ENCODE peak calls at places on chromosomes 1 and 21, in six cellular contexts. N, S, R, M, B and T are unnamed samples.

GRCh38 chr1:244077473-244078220 is 26.6 kb downstream of the ZBTB18 start:
- DNase-seq in M (no peak), B (no peak), S (no peak), N (no peak), R (no peak), T (no peak)

GRCh38 chr1:241265428-241265827 is 91.6 kb downstream of the RGS7 start:
- DNase-seq in N (no peak), B (no peak), M (no peak), S (no peak), R (no peak), T (peak)

GRCh38 chr21:35203093-35204021 is 154.3 kb upstream of the RUNX1 start:
- DNase-seq in N (no peak), B (no peak), R (no peak), M (no peak), S (peak), T (peak)

GRCh38 chr1:169180167-169180566 is 73.7 kb downstream of the ATP1B1 start:
- DNase-seq in B (no peak), R (no peak), N (no peak), S (no peak), M (no peak), T (no peak)

GRCh38 chr1:58584082-58584895 is 7.2 kb upstream of the TACSTD2 start:
- DNase-seq in M (peak), S (peak), N (peak), R (no peak), B (no peak), T (peak)

GRCh38 chr1:163980391-163980790 is 578.6 kb upstream of the PBX1 start:
- DNase-seq in M (no peak), R (no peak), S (no peak), N (no peak), B (no peak), T (no peak)

GRCh38 chr1:183989078-183989577 is 48.4 kb downstream of the COLGALT2 start:
- DNase-seq in N (no peak), S (peak), R (no peak), B (peak), M (peak), T (peak)

GRCh38 chr1:147541672-147542548 is 609 bp downstream of the BCL9 start:
- DNase-seq in B (no peak), R (peak), N (no peak), M (peak), S (peak), T (peak)

GRCh38 chr1:16430598-16430997 is 6.6 kb downstream of the SPATA21 start:
- DNase-seq in B (no peak), M (no peak), S (no peak), N (no peak), R (no peak), T (peak)

GRCh38 chr1:29655945-29656866 is 419.9 kb downstream of the PTPRU start:
- DNase-seq in N (no peak), R (peak), M (peak), B (no peak), S (peak), T (peak)

GRCh38 chr1:91885331-91885715 is 628 bp downstream of the TGFBR3 start:
- DNase-seq in N (no peak), B (no peak), M (peak), S (peak), R (peak), T (peak)

GRCh38 chr21:29164330-29164942 is 34.0 kb downstream of the MAP3K7CL start:
- DNase-seq in S (peak), B (no peak), M (peak), R (no peak), N (peak), T (peak)

GRCh38 chr1:230772457-230773395 is 25.5 kb downstream of the CAPN9 start:
- DNase-seq in N (no peak), M (peak), B (no peak), S (peak), R (no peak), T (peak)

GRCh38 chr21:43733529-43734071 is 14.7 kb downstream of the PDXK start:
- DNase-seq in M (peak), N (no peak), B (no peak), S (peak), R (no peak), T (peak)

GRCh38 chr1:173413271-173413707 is 63.8 kb upstream of the PRDX6 start:
- DNase-seq in S (no peak), B (no peak), N (no peak), M (no peak), R (no peak), T (no peak)

GRCh38 chr1:202135221-202135721 is 9.3 kb downstream of the ARL8A start:
- DNase-seq in B (peak), M (peak), N (peak), R (no peak), S (peak), T (peak)

GRCh38 chr1:246091477-246091876 is 415.6 kb downstream of the SMYD3 start:
- DNase-seq in B (no peak), S (peak), M (no peak), R (no peak), N (no peak), T (no peak)

GRCh38 chr1:39871796-39872195 is 11.5 kb downstream of the TRIT1 start:
- DNase-seq in B (no peak), S (no peak), N (no peak), M (no peak), R (no peak), T (no peak)

GRCh38 chr1:200224315-200224714 is 185.5 kb downstream of the ZNF281 start:
- DNase-seq in M (peak), N (no peak), S (peak), B (no peak), R (no peak), T (peak)

GRCh38 chr21:38852278-38852677 is 46.5 kb downstream of the ETS2 start:
- DNase-seq in M (no peak), S (no peak), N (no peak), R (no peak), B (no peak), T (no peak)

GRCh38 chr1:47104816-47105215 is 32.4 kb upstream of the CYP4A22 start:
- DNase-seq in M (no peak), B (no peak), S (no peak), R (no peak), N (no peak), T (peak)